ENCODE peak calls at places on chromosomes 16 and 17, in seven cellular contexts. One of them, this sample, is unnamed. For H3K36me3 and H3K27me3, the result is how much of the 10 kb centered on the place peaks cover.

GRCh38 chr17:69474171-69474831 is 59.8 kb downstream of the MAP2K6 start:
- DNase-seq in neural progenitor cell: peak
- DNase-seq in heart right ventricle: no peak
- DNase-seq in pancreas: no peak
- DNase-seq in H7: no peak
- DNase-seq in CD8-positive, alpha-beta memory T cell: no peak
- DNase-seq in CD8-positive, alpha-beta T cell: no peak
- DNase-seq in this sample: no peak

GRCh38 chr16:10509534-10510025 is 70.8 kb downstream of the EMP2 start:
- DNase-seq in neural progenitor cell: peak
- DNase-seq in heart right ventricle: peak
- DNase-seq in pancreas: no peak
- DNase-seq in H7: peak
- DNase-seq in CD8-positive, alpha-beta memory T cell: peak
- DNase-seq in CD8-positive, alpha-beta T cell: peak
- DNase-seq in this sample: no peak

GRCh38 chr16:68074850-68075249 is 10.3 kb upstream of the NFATC3 start:
- DNase-seq in neural progenitor cell: no peak
- DNase-seq in heart right ventricle: no peak
- DNase-seq in pancreas: no peak
- DNase-seq in H7: no peak
- DNase-seq in CD8-positive, alpha-beta memory T cell: peak
- DNase-seq in CD8-positive, alpha-beta T cell: peak
- DNase-seq in this sample: no peak

GRCh38 chr17:7177954-7178477 is 1.2 kb downstream of the ASGR1 start:
- DNase-seq in neural progenitor cell: peak
- DNase-seq in heart right ventricle: peak
- DNase-seq in pancreas: no peak
- DNase-seq in H7: peak
- DNase-seq in CD8-positive, alpha-beta memory T cell: no peak
- DNase-seq in CD8-positive, alpha-beta T cell: no peak
- DNase-seq in this sample: peak

GRCh38 chr17:27413295-27413694 is 43.0 kb upstream of the KSR1 start:
- DNase-seq in neural progenitor cell: no peak
- DNase-seq in heart right ventricle: no peak
- DNase-seq in pancreas: no peak
- DNase-seq in H7: no peak
- DNase-seq in CD8-positive, alpha-beta memory T cell: no peak
- DNase-seq in CD8-positive, alpha-beta T cell: no peak
- DNase-seq in this sample: no peak

GRCh38 chr17:177155-177554 is 4.3 kb downstream of the DOC2B start:
- DNase-seq in neural progenitor cell: no peak
- DNase-seq in heart right ventricle: no peak
- DNase-seq in pancreas: no peak
- DNase-seq in H7: no peak
- DNase-seq in CD8-positive, alpha-beta memory T cell: no peak
- DNase-seq in CD8-positive, alpha-beta T cell: no peak
- DNase-seq in this sample: no peak

GRCh38 chr17:14919580-14920160 is 345.5 kb downstream of the PMP22 start:
- DNase-seq in neural progenitor cell: peak
- DNase-seq in heart right ventricle: no peak
- DNase-seq in pancreas: no peak
- DNase-seq in H7: no peak
- DNase-seq in CD8-positive, alpha-beta memory T cell: no peak
- DNase-seq in CD8-positive, alpha-beta T cell: no peak
- DNase-seq in this sample: no peak

GRCh38 chr17:51230306-51230705 is 29.5 kb downstream of the MBTD1 start:
- DNase-seq in neural progenitor cell: no peak
- DNase-seq in heart right ventricle: no peak
- DNase-seq in pancreas: no peak
- DNase-seq in H7: no peak
- DNase-seq in CD8-positive, alpha-beta memory T cell: no peak
- DNase-seq in CD8-positive, alpha-beta T cell: no peak
- DNase-seq in this sample: no peak

GRCh38 chr17:60425626-60426025 is 3.3 kb downstream of the CHCT1 start:
- DNase-seq in neural progenitor cell: no peak
- DNase-seq in heart right ventricle: no peak
- DNase-seq in pancreas: no peak
- DNase-seq in H7: no peak
- DNase-seq in CD8-positive, alpha-beta memory T cell: no peak
- DNase-seq in CD8-positive, alpha-beta T cell: no peak
- DNase-seq in this sample: no peak

GRCh38 chr17:5794881-5795486 is 210.7 kb upstream of the NLRP1 start:
- DNase-seq in neural progenitor cell: no peak
- DNase-seq in heart right ventricle: no peak
- DNase-seq in pancreas: no peak
- DNase-seq in H7: no peak
- DNase-seq in CD8-positive, alpha-beta memory T cell: no peak
- DNase-seq in CD8-positive, alpha-beta T cell: no peak
- DNase-seq in this sample: no peak

GRCh38 chr17:8398980-8399379 is 1.4 kb upstream of the RNF222 start:
- DNase-seq in neural progenitor cell: no peak
- DNase-seq in heart right ventricle: no peak
- DNase-seq in pancreas: no peak
- DNase-seq in H7: no peak
- DNase-seq in CD8-positive, alpha-beta memory T cell: no peak
- DNase-seq in CD8-positive, alpha-beta T cell: no peak
- DNase-seq in this sample: no peak

GRCh38 chr16:47779201-47780016 is 318.3 kb downstream of the PHKB start:
- DNase-seq in neural progenitor cell: no peak
- DNase-seq in heart right ventricle: peak
- DNase-seq in pancreas: no peak
- DNase-seq in H7: no peak
- DNase-seq in CD8-positive, alpha-beta memory T cell: peak
- DNase-seq in CD8-positive, alpha-beta T cell: no peak
- DNase-seq in this sample: no peak

GRCh38 chr17:7476474-7476873 is 3.0 kb downstream of the ZBTB4 start:
- DNase-seq in neural progenitor cell: no peak
- DNase-seq in heart right ventricle: no peak
- DNase-seq in pancreas: no peak
- DNase-seq in H7: peak
- DNase-seq in CD8-positive, alpha-beta memory T cell: no peak
- DNase-seq in CD8-positive, alpha-beta T cell: no peak
- DNase-seq in this sample: no peak

GRCh38 chr16:71914802-71915201 is 19.5 kb downstream of the IST1 start:
- DNase-seq in neural progenitor cell: no peak
- DNase-seq in heart right ventricle: no peak
- DNase-seq in pancreas: no peak
- DNase-seq in H7: no peak
- DNase-seq in CD8-positive, alpha-beta memory T cell: no peak
- DNase-seq in CD8-positive, alpha-beta T cell: no peak
- DNase-seq in this sample: no peak
- H3K36me3 ChIP-seq in neural progenitor cell: under half
- H3K36me3 ChIP-seq in heart right ventricle: half or more
- H3K36me3 ChIP-seq in pancreas: under half
- H3K36me3 ChIP-seq in H7: under half
- H3K36me3 ChIP-seq in CD8-positive, alpha-beta memory T cell: under half
- H3K36me3 ChIP-seq in CD8-positive, alpha-beta T cell: under half
- H3K36me3 ChIP-seq in this sample: under half

GRCh38 chr16:1034230-1035065 is 38.1 kb upstream of the SSTR5 start:
- DNase-seq in neural progenitor cell: no peak
- DNase-seq in heart right ventricle: no peak
- DNase-seq in pancreas: no peak
- DNase-seq in H7: no peak
- DNase-seq in CD8-positive, alpha-beta memory T cell: no peak
- DNase-seq in CD8-positive, alpha-beta T cell: no peak
- DNase-seq in this sample: no peak
- H3K27me3 ChIP-seq in neural progenitor cell: under half
- H3K27me3 ChIP-seq in heart right ventricle: under half
- H3K27me3 ChIP-seq in pancreas: under half
- H3K27me3 ChIP-seq in H7: under half
- H3K27me3 ChIP-seq in CD8-positive, alpha-beta memory T cell: under half
- H3K27me3 ChIP-seq in CD8-positive, alpha-beta T cell: under half
- H3K27me3 ChIP-seq in this sample: under half

DNA sequence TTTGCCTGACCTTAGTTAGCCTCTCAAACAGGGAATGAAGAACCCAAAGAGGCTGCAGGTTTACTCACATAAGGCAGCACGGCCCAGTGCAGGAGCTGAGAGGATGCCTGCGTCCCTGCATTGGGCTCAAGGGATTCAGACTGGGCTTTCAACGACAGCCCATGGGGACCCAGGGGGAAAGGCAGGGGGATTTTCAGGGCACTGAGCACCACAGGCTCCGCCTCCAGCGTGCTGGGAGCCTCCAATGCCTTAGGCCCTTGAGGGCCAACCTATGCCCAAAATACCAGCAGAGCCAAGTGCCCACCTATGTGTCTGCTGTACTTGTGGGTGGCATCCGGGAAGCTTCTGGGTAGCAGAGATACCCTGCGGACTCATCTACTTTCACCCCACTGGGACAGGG is 22.3 kb downstream of the DCAKD start:
- DNase-seq in neural progenitor cell: no peak
- DNase-seq in heart right ventricle: no peak
- DNase-seq in pancreas: no peak
- DNase-seq in H7: no peak
- DNase-seq in CD8-positive, alpha-beta memory T cell: no peak
- DNase-seq in CD8-positive, alpha-beta T cell: no peak
- DNase-seq in this sample: no peak
- H3K36me3 ChIP-seq in neural progenitor cell: under half
- H3K36me3 ChIP-seq in heart right ventricle: half or more
- H3K36me3 ChIP-seq in pancreas: under half
- H3K36me3 ChIP-seq in H7: under half
- H3K36me3 ChIP-seq in CD8-positive, alpha-beta memory T cell: under half
- H3K36me3 ChIP-seq in CD8-positive, alpha-beta T cell: under half
- H3K36me3 ChIP-seq in this sample: half or more

DNA sequence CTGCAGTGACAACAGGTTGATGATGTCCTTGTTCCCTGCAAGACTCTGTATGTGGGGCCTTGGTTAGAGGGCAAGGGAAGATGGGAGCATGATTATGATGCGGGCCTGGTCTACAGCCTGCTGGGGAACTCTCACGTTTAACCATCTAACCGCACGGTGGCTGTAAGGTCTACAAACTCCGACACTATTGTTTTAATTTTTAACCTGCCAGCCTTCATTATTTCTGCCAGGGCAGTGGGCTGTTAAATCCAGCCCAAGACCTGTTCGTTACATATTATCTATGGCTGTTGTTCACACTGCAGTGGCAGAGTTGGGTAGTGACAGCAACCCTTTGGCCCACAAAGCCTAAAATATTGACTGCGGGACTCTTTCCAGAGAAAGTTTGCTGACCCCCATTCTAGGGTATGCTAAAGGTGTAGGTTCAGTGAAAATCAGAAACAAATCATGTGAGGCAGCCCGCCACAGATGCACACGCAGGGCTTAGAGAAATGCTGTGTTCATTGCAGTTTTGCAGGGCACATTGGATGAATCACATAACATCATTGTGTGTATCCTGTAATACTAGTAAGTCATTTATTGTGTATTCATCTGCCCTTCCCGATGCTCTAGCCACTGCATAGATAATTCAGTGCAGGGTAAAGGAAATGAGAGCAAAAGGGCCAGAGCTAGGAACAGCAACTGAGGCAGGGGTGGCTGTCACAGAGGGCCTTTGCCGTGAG is 14.3 kb downstream of the SNX29 start:
- DNase-seq in neural progenitor cell: no peak
- DNase-seq in heart right ventricle: no peak
- DNase-seq in pancreas: no peak
- DNase-seq in H7: no peak
- DNase-seq in CD8-positive, alpha-beta memory T cell: no peak
- DNase-seq in CD8-positive, alpha-beta T cell: no peak
- DNase-seq in this sample: no peak
- H3K27me3 ChIP-seq in neural progenitor cell: under half
- H3K27me3 ChIP-seq in heart right ventricle: under half
- H3K27me3 ChIP-seq in pancreas: under half
- H3K27me3 ChIP-seq in H7: under half
- H3K27me3 ChIP-seq in CD8-positive, alpha-beta memory T cell: under half
- H3K27me3 ChIP-seq in CD8-positive, alpha-beta T cell: under half
- H3K27me3 ChIP-seq in this sample: under half

DNA sequence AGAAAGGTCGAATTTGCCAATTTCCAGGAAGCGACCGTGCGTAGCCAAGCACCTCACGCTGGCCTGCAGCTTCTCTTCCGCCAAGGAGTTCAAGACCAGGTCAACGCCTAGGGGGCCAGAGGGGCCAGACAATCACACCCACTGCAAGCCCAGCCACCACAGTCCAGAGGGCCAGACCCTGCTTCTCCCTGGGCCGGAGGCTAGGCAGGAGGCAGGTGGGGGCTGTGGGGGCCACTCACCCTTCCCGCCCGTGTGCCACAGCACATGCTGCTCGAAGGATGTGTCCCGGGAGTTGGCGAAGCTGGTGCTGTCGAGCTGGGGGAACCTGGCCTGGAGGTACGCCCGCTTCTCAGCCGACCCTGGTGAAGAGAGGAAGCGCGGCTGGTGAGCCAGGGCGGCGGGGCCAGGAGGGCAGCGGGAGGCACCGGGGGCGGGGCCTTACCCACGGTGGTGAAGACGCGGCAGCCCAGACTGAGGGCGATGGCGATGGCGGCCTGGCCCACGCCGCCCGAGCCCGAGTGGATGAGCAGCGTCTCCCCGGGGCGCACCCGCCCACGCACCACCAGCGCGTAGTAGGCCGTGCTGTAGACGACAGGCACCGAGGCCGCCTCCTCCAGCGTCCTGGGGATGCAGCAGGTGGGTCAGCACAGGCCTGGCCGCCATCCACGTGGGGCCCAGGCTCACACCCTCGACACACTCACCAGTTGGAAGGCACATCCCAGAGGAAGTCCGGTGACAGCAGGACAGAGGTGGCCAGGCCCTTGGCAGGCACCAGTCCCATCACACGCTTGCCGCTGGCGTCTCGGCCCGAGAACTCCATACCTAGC is 14.3 kb downstream of the FASN start:
- DNase-seq in neural progenitor cell: no peak
- DNase-seq in heart right ventricle: no peak
- DNase-seq in pancreas: peak
- DNase-seq in H7: no peak
- DNase-seq in CD8-positive, alpha-beta memory T cell: no peak
- DNase-seq in CD8-positive, alpha-beta T cell: no peak
- DNase-seq in this sample: peak
- H3K36me3 ChIP-seq in neural progenitor cell: under half
- H3K36me3 ChIP-seq in heart right ventricle: half or more
- H3K36me3 ChIP-seq in pancreas: under half
- H3K36me3 ChIP-seq in H7: under half
- H3K36me3 ChIP-seq in CD8-positive, alpha-beta memory T cell: under half
- H3K36me3 ChIP-seq in CD8-positive, alpha-beta T cell: under half
- H3K36me3 ChIP-seq in this sample: half or more

This sample was measured in upper lobe of left lung.